ENCODE peak calls at places on chromosome 4, in seven cellular contexts. X is A549, R is sigmoid colon, Z is IMR-90, N is body of pancreas, A is uterus, C is breast epithelium. K is an unnamed sample.

GRCh38 chr4:79922011-79922410 is 151.0 kb downstream of the ANTXR2 start:
- DNase-seq in X (no peak), R (no peak), Z (peak), N (no peak), A (no peak), C (no peak), K (no peak)

GRCh38 chr4:74374561-74375327 is 9.8 kb downstream of the EREG start:
- DNase-seq in X (peak), R (peak), Z (peak), N (peak), A (no peak), C (peak), K (peak)

GRCh38 chr4:88949605-88950004 is 107.4 kb downstream of the FAM13A start:
- DNase-seq in X (no peak), R (no peak), Z (no peak), N (no peak), A (no peak), C (no peak), K (no peak)

GRCh38 chr4:79492148-79492547 is 84.1 kb upstream of the GK2 start:
- DNase-seq in X (no peak), R (no peak), Z (no peak), N (no peak), A (no peak), C (no peak), K (no peak)

GRCh38 chr4:27915822-27916221 is 1055.2 kb downstream of the STIM2 start:
- DNase-seq in X (no peak), R (no peak), Z (no peak), N (no peak), A (no peak), C (no peak), K (no peak)

GRCh38 chr4:42654606-42655005 is 2.3 kb downstream of the ATP8A1 start:
- DNase-seq in X (no peak), R (no peak), Z (peak), N (peak), A (no peak), C (no peak), K (no peak)

GRCh38 chr4:108272566-108272965 is 103.8 kb upstream of the LEF1 start:
- DNase-seq in X (no peak), R (no peak), Z (peak), N (no peak), A (no peak), C (no peak), K (no peak)

GRCh38 chr4:186351672-186352194 is 85.7 kb downstream of the F11 start:
- DNase-seq in X (no peak), R (no peak), Z (no peak), N (peak), A (no peak), C (no peak), K (no peak)

GRCh38 chr4:36159208-36159607 is 85.1 kb downstream of the ARAP2 start:
- DNase-seq in X (no peak), R (no peak), Z (no peak), N (no peak), A (no peak), C (no peak), K (no peak)

GRCh38 chr4:151781026-151781425 is 20.2 kb upstream of the GATB start:
- DNase-seq in X (no peak), R (no peak), Z (no peak), N (no peak), A (no peak), C (no peak), K (no peak)

GRCh38 chr4:1743975-1744374 is 22.7 kb downstream of the TACC3 start:
- DNase-seq in X (no peak), R (no peak), Z (no peak), N (no peak), A (no peak), C (no peak), K (no peak)

GRCh38 chr4:15451866-15452765 is 17.6 kb upstream of the CC2D2A start:
- DNase-seq in X (peak), R (peak), Z (peak), N (no peak), A (no peak), C (no peak), K (peak)

GRCh38 chr4:37664696-37665095 is 21.5 kb downstream of the RELL1 start:
- DNase-seq in X (no peak), R (no peak), Z (no peak), N (no peak), A (no peak), C (no peak), K (no peak)

GRCh38 chr4:184825394-184826314 is at the start of gene ACSL1:
- DNase-seq in X (peak), R (peak), Z (peak), N (peak), A (peak), C (peak), K (peak)
- TF ChIP-seq POLR2A in X (peak), R (no peak), Z (peak), N (peak), A (peak), C (no peak), K (no peak)

GRCh38 chr4:133147365-133147821 is 1.7 kb upstream of the PCDH10 start:
- DNase-seq in X (peak), R (no peak), Z (no peak), N (no peak), A (no peak), C (no peak), K (no peak)

GRCh38 chr4:133145241-133145640 is 3.9 kb upstream of the PCDH10 start:
- DNase-seq in X (no peak), R (no peak), Z (no peak), N (no peak), A (no peak), C (no peak), K (no peak)

GRCh38 chr4:133145758-133146157 is 3.3 kb upstream of the PCDH10 start:
- DNase-seq in X (no peak), R (no peak), Z (no peak), N (no peak), A (no peak), C (no peak), K (no peak)

GRCh38 chr4:133146574-133147198 is 2.4 kb upstream of the PCDH10 start:
- DNase-seq in X (peak), R (peak), Z (peak), N (no peak), A (peak), C (no peak), K (peak)

GRCh38 chr4:133146192-133146573 is 2.9 kb upstream of the PCDH10 start:
- DNase-seq in X (no peak), R (no peak), Z (no peak), N (no peak), A (no peak), C (no peak), K (no peak)
- H3K4me3 ChIP-seq in X (peak), R (no peak), Z (no peak), N (no peak), A (no peak), C (no peak), K (no peak)

DNA sequence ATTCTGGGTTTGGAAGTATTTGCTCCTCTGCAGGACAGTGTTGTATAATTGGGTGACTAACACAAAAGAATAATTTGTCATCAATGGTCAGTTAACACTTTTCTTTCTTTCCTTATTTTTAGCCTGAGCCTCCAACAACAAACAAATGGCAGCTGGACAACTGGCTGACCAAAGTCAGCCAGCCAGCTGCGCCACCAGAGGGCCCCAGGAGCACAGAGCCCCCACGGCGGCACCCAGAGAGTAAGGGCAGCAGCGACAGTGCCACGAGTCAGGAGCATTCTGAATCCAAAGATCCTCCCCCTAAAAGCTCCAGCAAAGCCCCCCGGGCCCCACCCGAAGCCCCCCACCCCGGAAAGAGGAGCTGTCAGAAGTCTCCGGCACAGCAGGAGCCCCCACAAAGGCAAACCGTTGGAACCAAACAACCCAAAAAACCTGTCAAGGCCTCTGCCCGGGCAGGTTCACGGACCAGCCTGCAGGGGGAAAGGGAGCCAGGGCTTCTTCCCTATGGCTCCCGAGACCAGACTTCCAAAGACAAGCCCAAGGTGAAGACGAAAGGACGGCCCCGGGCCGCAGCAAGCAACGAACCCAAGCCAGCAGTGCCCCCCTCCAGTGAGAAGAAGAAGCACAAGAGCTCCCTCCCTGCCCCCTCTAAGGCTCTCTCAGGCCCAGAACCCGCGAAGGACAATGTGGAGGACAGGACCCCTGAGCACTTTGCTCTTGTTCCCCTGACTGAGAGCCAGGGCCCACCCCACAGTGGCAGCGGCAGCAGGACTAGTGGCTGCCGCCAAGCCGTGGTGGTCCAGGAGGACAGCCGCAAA is 106.0 kb downstream of the KLHL8 start:
- DNase-seq in X (no peak), R (no peak), Z (no peak), N (no peak), A (no peak), C (no peak), K (no peak)
- TF ChIP-seq CTCF in X (peak), R (no peak), Z (peak), N (no peak), A (no peak), C (no peak), K (no peak)

GRCh38 chr4:110197421-110198398 is 705 bp downstream of the ELOVL6 start:
- DNase-seq in X (peak), R (peak), Z (peak), N (peak), A (peak), C (no peak), K (no peak)
- TF ChIP-seq POLR2A in X (peak), R (no peak), Z (no peak), N (no peak), A (no peak), C (no peak), K (no peak)

GRCh38 chr4:173537628-173538147 is 7.7 kb upstream of the HAND2 start:
- DNase-seq in X (no peak), R (peak), Z (no peak), N (no peak), A (no peak), C (no peak), K (no peak)

GRCh38 chr4:173538903-173539445 is 8.9 kb upstream of the HAND2 start:
- DNase-seq in X (no peak), R (peak), Z (no peak), N (no peak), A (no peak), C (no peak), K (no peak)

GRCh38 chr4:173539986-173540385 is 10.0 kb upstream of the HAND2 start:
- DNase-seq in X (no peak), R (no peak), Z (no peak), N (no peak), A (no peak), C (no peak), K (no peak)

GRCh38 chr4:173536808-173537429 is 6.9 kb upstream of the HAND2 start:
- DNase-seq in X (peak), R (peak), Z (no peak), N (no peak), A (peak), C (no peak), K (no peak)

GRCh38 chr4:173538148-173538902 is 8.3 kb upstream of the HAND2 start:
- DNase-seq in X (no peak), R (peak), Z (no peak), N (no peak), A (peak), C (no peak), K (no peak)
- H3K4me3 ChIP-seq in X (peak), R (peak), Z (no peak), N (no peak), A (peak), C (peak), K (peak)

GRCh38 chr4:125750399-125750798 is 435.6 kb downstream of the FAT4 start:
- DNase-seq in X (no peak), R (no peak), Z (peak), N (no peak), A (no peak), C (no peak), K (no peak)

GRCh38 chr4:125749354-125749753 is 434.6 kb downstream of the FAT4 start:
- DNase-seq in X (no peak), R (no peak), Z (no peak), N (no peak), A (no peak), C (no peak), K (no peak)

GRCh38 chr4:125750827-125751466 is 436.2 kb downstream of the FAT4 start:
- DNase-seq in X (peak), R (no peak), Z (peak), N (no peak), A (no peak), C (no peak), K (no peak)
- TF ChIP-seq CTCF in X (peak), R (peak), Z (peak), N (no peak), A (no peak), C (peak), K (no peak)

GRCh38 chr4:56505269-56506109 is at the start of gene ARL9:
- DNase-seq in X (peak), R (peak), Z (peak), N (peak), A (peak), C (no peak), K (peak)
- TF ChIP-seq POLR2A in X (no peak), R (no peak), Z (no peak), N (peak), A (no peak), C (no peak), K (no peak)

GRCh38 chr4:95536650-95537049 is 12.1 kb downstream of the UNC5C start:
- DNase-seq in X (no peak), R (no peak), Z (no peak), N (no peak), A (no peak), C (no peak), K (no peak)

GRCh38 chr4:95534032-95534431 is 14.7 kb downstream of the UNC5C start:
- DNase-seq in X (no peak), R (no peak), Z (no peak), N (no peak), A (no peak), C (no peak), K (no peak)

GRCh38 chr4:95537181-95537580 is 11.6 kb downstream of the UNC5C start:
- DNase-seq in X (no peak), R (no peak), Z (no peak), N (no peak), A (no peak), C (no peak), K (no peak)

GRCh38 chr4:95533254-95533653 is 15.5 kb downstream of the UNC5C start:
- DNase-seq in X (no peak), R (no peak), Z (no peak), N (no peak), A (no peak), C (no peak), K (no peak)

DNA sequence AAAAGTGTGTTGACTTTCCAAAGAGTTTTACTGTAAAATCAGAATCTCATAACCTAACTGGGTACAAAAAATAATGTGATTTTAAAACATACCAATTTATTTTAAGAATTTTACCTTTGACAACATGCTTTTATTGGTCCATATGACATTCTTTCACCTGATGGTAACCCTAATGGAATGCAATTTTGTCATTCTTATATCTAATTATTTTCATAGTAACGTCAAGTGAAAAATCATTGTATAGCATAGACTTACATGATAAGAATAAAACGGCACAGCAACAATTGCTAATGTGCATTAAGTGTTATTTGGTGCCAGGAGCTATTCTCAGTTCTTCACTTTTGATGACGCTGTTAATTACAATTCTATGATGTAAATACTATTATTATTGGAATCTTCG is 13.6 kb downstream of the UNC5C start:
- DNase-seq in X (no peak), R (no peak), Z (no peak), N (no peak), A (no peak), C (no peak), K (no peak)
- H3K4me3 ChIP-seq in X (no peak), R (no peak), Z (no peak), N (no peak), A (no peak), C (no peak), K (no peak)